ENCODE peak calls at places on chromosomes 2 and 18, in four cellular contexts. N is stomach, T is GM12878, R is Peyer's patch. M is an unnamed sample.
A peak's percentile ranks its signal among the peaks of the same experiment; 100 is the strongest.

GRCh38 chr2:18834341-18834740 is 245.0 kb upstream of the NT5C1B start:
- DNase-seq in N (no peak), T (no peak), R (no peak), M (no peak)

GRCh38 chr2:174335605-174336402 is 1.1 kb downstream of the SP9 start:
- DNase-seq in N (no peak), T (no peak), R (no peak), M (no peak)

GRCh38 chr2:75640621-75641121 is 5.9 kb upstream of the MRPL19 start:
- DNase-seq in N (peak; percentile 65), T (no peak), R (no peak), M (no peak)

GRCh38 chr2:205988274-205988673 is 97.7 kb downstream of the INO80D start:
- DNase-seq in N (no peak), T (no peak), R (no peak), M (no peak)

GRCh38 chr2:45643095-45643494 is 8.4 kb upstream of the PRKCE start:
- DNase-seq in N (no peak), T (no peak), R (no peak), M (no peak)

GRCh38 chr2:46876741-46877384 is 38.7 kb downstream of the MCFD2 start:
- DNase-seq in N (peak; percentile 37), T (no peak), R (no peak), M (no peak)

GRCh38 chr18:42030586-42031182 is 75.7 kb downstream of the PIK3C3 start:
- DNase-seq in N (no peak), T (no peak), R (no peak), M (no peak)

GRCh38 chr2:50582164-50582563 is 449.8 kb downstream of the NRXN1 start:
- DNase-seq in N (no peak), T (no peak), R (no peak), M (no peak)

GRCh38 chr2:188659656-188660406 is 314.3 kb upstream of the COL3A1 start:
- DNase-seq in N (no peak), T (no peak), R (no peak), M (no peak)

GRCh38 chr18:80252136-80252535 is 4.8 kb upstream of the PARD6G start:
- DNase-seq in N (no peak), T (no peak), R (no peak), M (no peak)

GRCh38 chr2:11698009-11698922 is 28.3 kb upstream of the NTSR2 start:
- DNase-seq in N (peak; percentile 34), T (no peak), R (no peak), M (no peak)

GRCh38 chr2:25079050-25079635 is 37.3 kb downstream of the EFR3B start:
- DNase-seq in N (no peak), T (no peak), R (no peak), M (no peak)

GRCh38 chr2:172725741-172726140 is 9.9 kb upstream of the RAPGEF4 start:
- DNase-seq in N (no peak), T (no peak), R (no peak), M (no peak)

GRCh38 chr18:66632771-66633170 is 28.9 kb upstream of the CDH19 start:
- DNase-seq in N (no peak), T (no peak), R (no peak), M (no peak)

GRCh38 chr18:50917021-50917420 is 38.1 kb downstream of the ME2 start:
- DNase-seq in N (no peak), T (no peak), R (no peak), M (no peak)

DNA sequence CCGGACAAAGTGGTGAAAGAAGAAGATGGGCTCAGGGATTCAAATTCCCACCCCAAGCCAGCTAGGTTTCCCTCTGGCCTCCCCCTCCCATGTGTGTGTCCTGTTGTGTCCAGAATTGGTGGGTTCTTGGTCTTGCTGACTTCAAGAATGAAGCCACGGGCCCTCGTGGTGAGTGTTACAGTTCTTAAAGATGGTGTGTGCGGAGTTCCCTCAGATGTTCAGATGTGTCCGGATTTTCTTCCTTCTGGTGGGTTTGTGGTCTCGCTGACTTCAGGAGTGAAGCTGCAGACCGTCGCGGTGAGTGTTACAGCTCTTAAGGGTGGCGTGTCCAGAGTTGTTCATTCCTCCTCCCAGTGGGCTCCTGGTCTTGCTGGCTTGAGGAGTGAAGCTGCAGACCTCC is 37.9 kb upstream of the KLF11 start:
- DNase-seq in N (no peak), T (no peak), R (no peak), M (no peak)
- H3K4me1 ChIP-seq in N (peaks cover 35% of the 10 kb centered on the region), T (no peaks in the 10 kb centered on the region), R (no peaks in the 10 kb centered on the region), M (no peaks in the 10 kb centered on the region)

GRCh38 chr2:70790079-70790963 is at the start of gene FIGLA:
- DNase-seq in N (no peak), T (no peak), R (no peak), M (no peak)

GRCh38 chr2:70789304-70790078 is 952 bp downstream of the FIGLA start:
- DNase-seq in N (peak; percentile 54), T (no peak), R (peak; percentile 30), M (no peak)

GRCh38 chr2:70796247-70796646 is 5.8 kb upstream of the FIGLA start:
- DNase-seq in N (no peak), T (no peak), R (no peak), M (no peak)

GRCh38 chr2:70795164-70795995 is 4.9 kb upstream of the FIGLA start:
- DNase-seq in N (no peak), T (no peak), R (no peak), M (no peak)

GRCh38 chr2:70793450-70793849 is 3.0 kb upstream of the FIGLA start:
- DNase-seq in N (no peak), T (no peak), R (no peak), M (no peak)
- H3K27me3 ChIP-seq in N (no peaks in the 10 kb centered on the region), T (peaks cover 13% of the 10 kb centered on the region), R (peaks cover 7% of the 10 kb centered on the region), M (peaks cover 52% of the 10 kb centered on the region)

GRCh38 chr2:196372276-196372809 is 201.0 kb upstream of the STK17B start:
- DNase-seq in N (no peak), T (no peak), R (no peak), M (no peak)
- TF ChIP-seq CTCF in N (no peak), T (no peak), R (no peak), M (no peak)

GRCh38 chr2:236085647-236086046 is 82.5 kb downstream of the GBX2 start:
- DNase-seq in N (no peak), T (no peak), R (no peak), M (no peak)
- H3K4me1 ChIP-seq in N (no peaks in the 10 kb centered on the region), T (no peaks in the 10 kb centered on the region), R (no peaks in the 10 kb centered on the region), M (peaks cover 11% of the 10 kb centered on the region)